ENCODE peak calls at places on chromosomes 13 and 19, in ten cellular contexts. One of them, this sample, is unnamed.
A peak's percentile ranks its signal among the peaks of the same experiment; 100 is the strongest.

GRCh38 chr13:24606486-24607170 is 73.6 kb upstream of the ATP12A start:
- DNase-seq in SK-N-SH: peak; percentile 1
- DNase-seq in upper lobe of left lung: no peak
- DNase-seq in stomach: no peak
- DNase-seq in HCT116: no peak
- DNase-seq in transverse colon: no peak
- DNase-seq in breast epithelium: no peak
- DNase-seq in suprapubic skin: no peak
- DNase-seq in esophagus muscularis mucosa: no peak
- DNase-seq in K562: no peak
- DNase-seq in this sample: no peak

GRCh38 chr19:34513767-34514166 is 32.2 kb downstream of the WTIP start:
- DNase-seq in SK-N-SH: no peak
- DNase-seq in upper lobe of left lung: no peak
- DNase-seq in stomach: no peak
- DNase-seq in HCT116: no peak
- DNase-seq in transverse colon: no peak
- DNase-seq in breast epithelium: no peak
- DNase-seq in suprapubic skin: no peak
- DNase-seq in esophagus muscularis mucosa: no peak
- DNase-seq in K562: no peak
- DNase-seq in this sample: no peak

GRCh38 chr13:41610426-41610825 is 153.1 kb downstream of the RGCC start:
- DNase-seq in SK-N-SH: no peak
- DNase-seq in upper lobe of left lung: peak; percentile 57
- DNase-seq in stomach: peak; percentile 27
- DNase-seq in HCT116: no peak
- DNase-seq in transverse colon: no peak
- DNase-seq in breast epithelium: no peak
- DNase-seq in suprapubic skin: no peak
- DNase-seq in esophagus muscularis mucosa: no peak
- DNase-seq in K562: no peak
- DNase-seq in this sample: no peak

GRCh38 chr19:19866599-19867248 is 1.0 kb downstream of the ZNF253 start:
- DNase-seq in SK-N-SH: peak; percentile 52
- DNase-seq in upper lobe of left lung: peak; percentile 39
- DNase-seq in stomach: no peak
- DNase-seq in HCT116: no peak
- DNase-seq in transverse colon: peak; percentile 19
- DNase-seq in breast epithelium: no peak
- DNase-seq in suprapubic skin: no peak
- DNase-seq in esophagus muscularis mucosa: no peak
- DNase-seq in K562: peak; percentile 74
- DNase-seq in this sample: no peak

GRCh38 chr19:47601180-47601904 is 7.6 kb upstream of the BICRA start:
- DNase-seq in SK-N-SH: no peak
- DNase-seq in upper lobe of left lung: no peak
- DNase-seq in stomach: peak; percentile 50
- DNase-seq in HCT116: no peak
- DNase-seq in transverse colon: peak; percentile 84
- DNase-seq in breast epithelium: no peak
- DNase-seq in suprapubic skin: no peak
- DNase-seq in esophagus muscularis mucosa: no peak
- DNase-seq in K562: peak; percentile 26
- DNase-seq in this sample: no peak

GRCh38 chr19:35757231-35757748 is 461 bp upstream of the HSPB6 start:
- DNase-seq in SK-N-SH: peak; percentile 70
- DNase-seq in upper lobe of left lung: peak; percentile 45
- DNase-seq in stomach: peak; percentile 49
- DNase-seq in HCT116: no peak
- DNase-seq in transverse colon: peak; percentile 74
- DNase-seq in breast epithelium: peak; percentile 72
- DNase-seq in suprapubic skin: peak; percentile 90
- DNase-seq in esophagus muscularis mucosa: peak; percentile 94
- DNase-seq in K562: peak; percentile 75
- DNase-seq in this sample: peak; percentile 99

GRCh38 chr13:35979378-35979911 is 151.7 kb downstream of the DCLK1 start:
- DNase-seq in SK-N-SH: no peak
- DNase-seq in upper lobe of left lung: peak; percentile 24
- DNase-seq in stomach: peak; percentile 37
- DNase-seq in HCT116: no peak
- DNase-seq in transverse colon: peak; percentile 45
- DNase-seq in breast epithelium: peak; percentile 64
- DNase-seq in suprapubic skin: peak; percentile 92
- DNase-seq in esophagus muscularis mucosa: peak; percentile 96
- DNase-seq in K562: no peak
- DNase-seq in this sample: peak; percentile 95

GRCh38 chr13:95188128-95188527 is 113.1 kb downstream of the ABCC4 start:
- DNase-seq in SK-N-SH: no peak
- DNase-seq in upper lobe of left lung: no peak
- DNase-seq in stomach: no peak
- DNase-seq in HCT116: no peak
- DNase-seq in transverse colon: no peak
- DNase-seq in breast epithelium: no peak
- DNase-seq in suprapubic skin: no peak
- DNase-seq in esophagus muscularis mucosa: no peak
- DNase-seq in K562: no peak
- DNase-seq in this sample: no peak

GRCh38 chr13:48155850-48156249 is 60.9 kb upstream of the MED4 start:
- DNase-seq in SK-N-SH: no peak
- DNase-seq in upper lobe of left lung: no peak
- DNase-seq in stomach: no peak
- DNase-seq in HCT116: peak; percentile 38
- DNase-seq in transverse colon: no peak
- DNase-seq in breast epithelium: no peak
- DNase-seq in suprapubic skin: no peak
- DNase-seq in esophagus muscularis mucosa: no peak
- DNase-seq in K562: no peak
- DNase-seq in this sample: no peak

GRCh38 chr19:51246153-51246552 is 4.7 kb upstream of the SIGLECL1 start:
- DNase-seq in SK-N-SH: no peak
- DNase-seq in upper lobe of left lung: no peak
- DNase-seq in stomach: no peak
- DNase-seq in HCT116: no peak
- DNase-seq in transverse colon: no peak
- DNase-seq in breast epithelium: no peak
- DNase-seq in suprapubic skin: no peak
- DNase-seq in esophagus muscularis mucosa: no peak
- DNase-seq in K562: peak; percentile 67
- DNase-seq in this sample: peak; percentile 44
- TF ChIP-seq POLR2AphosphoS5 in SK-N-SH: no peak
- TF ChIP-seq POLR2AphosphoS5 in upper lobe of left lung: no peak
- TF ChIP-seq POLR2AphosphoS5 in stomach: no peak
- TF ChIP-seq POLR2AphosphoS5 in HCT116: no peak
- TF ChIP-seq POLR2AphosphoS5 in transverse colon: no peak
- TF ChIP-seq POLR2AphosphoS5 in breast epithelium: no peak
- TF ChIP-seq POLR2AphosphoS5 in suprapubic skin: no peak
- TF ChIP-seq POLR2AphosphoS5 in esophagus muscularis mucosa: no peak
- TF ChIP-seq POLR2AphosphoS5 in K562: no peak
- TF ChIP-seq POLR2AphosphoS5 in this sample: no peak

DNA sequence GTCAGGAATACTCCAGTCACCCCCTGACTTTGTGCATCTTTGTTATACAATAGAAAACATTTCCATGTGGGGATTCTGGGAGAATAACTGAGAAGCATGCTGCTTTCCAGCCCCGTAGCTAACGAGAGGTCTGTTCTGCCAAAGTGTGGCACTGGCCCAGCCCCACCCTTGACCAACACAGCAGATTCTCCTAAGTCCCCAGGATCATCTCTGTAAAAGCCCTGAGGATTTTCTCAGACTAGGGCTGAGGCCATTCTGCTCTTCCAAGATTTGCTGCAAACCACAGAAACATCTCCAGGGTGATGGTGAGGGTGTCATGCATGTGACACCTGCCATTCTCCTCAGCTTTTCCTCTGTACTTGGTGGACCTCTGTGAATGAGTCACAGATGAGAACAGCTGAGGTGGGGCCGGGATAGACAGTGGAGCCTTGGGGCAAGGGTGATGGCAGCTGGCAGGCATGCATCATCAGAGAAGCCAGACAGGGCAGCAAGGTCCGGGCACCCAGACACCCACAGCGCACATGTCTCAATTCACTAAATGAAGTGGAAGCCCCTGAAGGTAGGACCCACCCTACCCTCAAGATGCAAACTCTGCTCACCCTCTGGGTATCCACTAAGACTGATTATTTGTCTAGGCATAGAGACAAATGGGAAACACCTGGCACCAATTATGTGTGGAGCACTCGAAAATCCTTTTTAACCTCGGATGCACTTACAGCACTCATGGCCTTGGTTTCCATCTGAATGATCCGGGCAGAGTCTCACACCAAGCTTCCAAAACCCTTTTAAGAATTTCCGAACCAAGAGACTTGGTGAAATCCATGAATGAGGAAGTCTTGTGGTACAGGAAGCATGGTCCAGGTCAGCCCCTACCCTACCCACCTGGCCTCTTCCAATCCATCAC is 20.1 kb upstream of the DOCK9 start:
- DNase-seq in SK-N-SH: no peak
- DNase-seq in upper lobe of left lung: no peak
- DNase-seq in stomach: no peak
- DNase-seq in HCT116: no peak
- DNase-seq in transverse colon: no peak
- DNase-seq in breast epithelium: no peak
- DNase-seq in suprapubic skin: no peak
- DNase-seq in esophagus muscularis mucosa: peak; percentile 80
- DNase-seq in K562: no peak
- DNase-seq in this sample: no peak
- H3K27ac ChIP-seq in SK-N-SH: no peak overlapping the region
- H3K27ac ChIP-seq in upper lobe of left lung: no peak overlapping the region
- H3K27ac ChIP-seq in stomach: no peak overlapping the region
- H3K27ac ChIP-seq in HCT116: no peak overlapping the region
- H3K27ac ChIP-seq in transverse colon: no peak overlapping the region
- H3K27ac ChIP-seq in breast epithelium: peak overlapping the region; percentile 22
- H3K27ac ChIP-seq in suprapubic skin: peak overlapping the region; percentile 27
- H3K27ac ChIP-seq in esophagus muscularis mucosa: peak overlapping the region; percentile 10
- H3K27ac ChIP-seq in K562: no peak overlapping the region
- H3K27ac ChIP-seq in this sample: peak overlapping the region; percentile 34

DNA sequence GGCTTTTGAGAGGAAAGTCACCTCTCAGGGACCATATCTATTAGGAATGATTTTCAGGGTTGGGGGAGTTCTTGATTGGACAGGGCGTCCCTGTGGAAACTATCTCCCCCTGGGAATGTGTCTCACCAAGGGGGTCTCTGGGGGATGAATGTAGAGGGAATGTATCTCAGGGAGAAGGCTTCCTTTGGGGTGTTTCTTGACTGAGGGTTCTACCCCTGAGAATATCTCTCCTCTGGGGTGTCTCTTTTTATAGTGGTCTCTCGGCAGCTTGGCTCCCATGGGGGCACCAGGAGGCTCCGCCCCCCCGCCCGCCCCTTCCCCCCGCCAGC is 997 bp downstream of the RTBDN start:
- DNase-seq in SK-N-SH: peak; percentile 36
- DNase-seq in upper lobe of left lung: no peak
- DNase-seq in stomach: no peak
- DNase-seq in HCT116: no peak
- DNase-seq in transverse colon: no peak
- DNase-seq in breast epithelium: no peak
- DNase-seq in suprapubic skin: no peak
- DNase-seq in esophagus muscularis mucosa: no peak
- DNase-seq in K562: no peak
- DNase-seq in this sample: no peak
- H3K27me3 ChIP-seq in SK-N-SH: no peaks in the 10 kb centered on the region
- H3K27me3 ChIP-seq in upper lobe of left lung: peaks cover 4% of the 10 kb centered on the region
- H3K27me3 ChIP-seq in stomach: peaks cover 100% of the 10 kb centered on the region
- H3K27me3 ChIP-seq in HCT116: no peaks in the 10 kb centered on the region
- H3K27me3 ChIP-seq in transverse colon: peaks cover 97% of the 10 kb centered on the region
- H3K27me3 ChIP-seq in breast epithelium: peaks cover 14% of the 10 kb centered on the region
- H3K27me3 ChIP-seq in suprapubic skin: peaks cover 93% of the 10 kb centered on the region
- H3K27me3 ChIP-seq in esophagus muscularis mucosa: no peaks in the 10 kb centered on the region
- H3K27me3 ChIP-seq in K562: no peaks in the 10 kb centered on the region
- H3K27me3 ChIP-seq in this sample: peaks cover 28% of the 10 kb centered on the region

GRCh38 chr19:10829967-10830366 is 6.0 kb downstream of the TMED1 start:
- DNase-seq in SK-N-SH: peak; percentile 14
- DNase-seq in upper lobe of left lung: no peak
- DNase-seq in stomach: no peak
- DNase-seq in HCT116: no peak
- DNase-seq in transverse colon: no peak
- DNase-seq in breast epithelium: no peak
- DNase-seq in suprapubic skin: no peak
- DNase-seq in esophagus muscularis mucosa: no peak
- DNase-seq in K562: no peak
- DNase-seq in this sample: no peak

GRCh38 chr19:10830370-10830769 is 5.6 kb downstream of the TMED1 start:
- DNase-seq in SK-N-SH: no peak
- DNase-seq in upper lobe of left lung: no peak
- DNase-seq in stomach: no peak
- DNase-seq in HCT116: no peak
- DNase-seq in transverse colon: no peak
- DNase-seq in breast epithelium: no peak
- DNase-seq in suprapubic skin: no peak
- DNase-seq in esophagus muscularis mucosa: no peak
- DNase-seq in K562: no peak
- DNase-seq in this sample: no peak

GRCh38 chr19:10831980-10832658 is 3.9 kb downstream of the TMED1 start:
- DNase-seq in SK-N-SH: no peak
- DNase-seq in upper lobe of left lung: no peak
- DNase-seq in stomach: no peak
- DNase-seq in HCT116: no peak
- DNase-seq in transverse colon: no peak
- DNase-seq in breast epithelium: no peak
- DNase-seq in suprapubic skin: no peak
- DNase-seq in esophagus muscularis mucosa: no peak
- DNase-seq in K562: no peak
- DNase-seq in this sample: no peak

GRCh38 chr19:10832659-10833296 is 3.2 kb downstream of the TMED1 start:
- DNase-seq in SK-N-SH: no peak
- DNase-seq in upper lobe of left lung: no peak
- DNase-seq in stomach: no peak
- DNase-seq in HCT116: no peak
- DNase-seq in transverse colon: no peak
- DNase-seq in breast epithelium: no peak
- DNase-seq in suprapubic skin: no peak
- DNase-seq in esophagus muscularis mucosa: no peak
- DNase-seq in K562: no peak
- DNase-seq in this sample: no peak

DNA sequence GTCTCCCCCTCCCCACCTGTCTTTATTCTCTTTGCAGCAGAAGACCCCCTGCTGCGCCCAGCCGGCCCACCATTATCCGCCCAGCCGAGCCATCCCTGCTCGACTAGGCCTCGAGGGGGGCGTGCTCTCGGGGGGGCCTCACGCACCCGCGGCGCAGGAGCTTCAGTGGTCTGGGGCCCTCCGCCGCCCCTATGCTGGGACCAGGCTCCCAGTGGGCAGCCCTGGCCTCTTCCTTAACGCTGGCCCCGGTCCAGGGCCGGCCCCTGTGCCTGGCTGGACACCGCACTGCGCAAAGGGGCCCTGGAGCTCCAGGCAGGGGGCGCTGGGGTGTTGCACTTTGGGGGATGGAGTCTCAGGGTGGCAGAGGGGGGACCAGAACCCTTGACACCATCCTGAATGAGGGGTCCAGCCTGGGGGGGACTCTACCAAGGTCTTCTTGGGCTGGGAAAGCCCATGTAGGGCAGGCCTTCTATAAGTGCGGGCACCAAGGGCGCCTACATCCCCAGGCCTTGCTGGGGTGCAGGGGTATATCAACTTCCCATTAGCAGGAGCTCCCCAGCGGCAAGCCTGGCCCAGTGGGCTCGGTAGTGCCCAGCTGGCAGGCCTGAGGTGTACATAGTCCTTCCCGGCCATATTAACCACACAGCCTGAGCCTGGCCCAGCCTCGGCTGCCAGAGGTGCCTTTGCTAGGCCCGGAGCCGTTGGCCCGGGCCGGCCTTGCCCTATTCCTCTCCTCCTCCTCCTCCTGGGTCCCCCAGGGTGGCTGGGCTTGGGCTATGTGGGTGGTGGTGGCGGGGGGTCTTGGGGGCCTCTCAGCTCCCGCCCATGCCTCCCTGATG is 4.9 kb downstream of the TMED1 start:
- DNase-seq in SK-N-SH: peak; percentile 28
- DNase-seq in upper lobe of left lung: no peak
- DNase-seq in stomach: no peak
- DNase-seq in HCT116: no peak
- DNase-seq in transverse colon: no peak
- DNase-seq in breast epithelium: no peak
- DNase-seq in suprapubic skin: no peak
- DNase-seq in esophagus muscularis mucosa: no peak
- DNase-seq in K562: no peak
- DNase-seq in this sample: no peak
- TF ChIP-seq POLR2AphosphoS5 in SK-N-SH: no peak
- TF ChIP-seq POLR2AphosphoS5 in upper lobe of left lung: no peak
- TF ChIP-seq POLR2AphosphoS5 in stomach: no peak
- TF ChIP-seq POLR2AphosphoS5 in HCT116: no peak
- TF ChIP-seq POLR2AphosphoS5 in transverse colon: no peak
- TF ChIP-seq POLR2AphosphoS5 in breast epithelium: no peak
- TF ChIP-seq POLR2AphosphoS5 in suprapubic skin: no peak
- TF ChIP-seq POLR2AphosphoS5 in esophagus muscularis mucosa: no peak
- TF ChIP-seq POLR2AphosphoS5 in K562: no peak
- TF ChIP-seq POLR2AphosphoS5 in this sample: no peak